ENCODE peak calls at places on chromosomes 12 and 14, in eight cellular contexts. V is stomach, P is lower leg skin, W is heart left ventricle, H is tibial nerve, T is uterus, C is erythroblast, R is ovary. L is an unnamed sample.
A peak's percentile ranks its signal among the peaks of the same experiment; 100 is the strongest.

GRCh38 chr14:79598339-79598738 is 613.0 kb downstream of the DIO2 start:
- DNase-seq in V (no peak), P (no peak), W (no peak), H (no peak), T (no peak), C (no peak), R (no peak), L (no peak)

GRCh38 chr14:100147181-100147631 is 12.2 kb downstream of the DEGS2 start:
- DNase-seq in V (no peak), P (no peak), W (no peak), H (no peak), T (no peak), C (no peak), R (no peak), L (peak; percentile 90)

GRCh38 chr12:7431993-7432685 is 11.8 kb downstream of the CD163L1 start:
- DNase-seq in V (no peak), P (no peak), W (no peak), H (no peak), T (no peak), C (no peak), R (no peak), L (no peak)

GRCh38 chr14:58298880-58299664 is 717 bp downstream of the ARID4A start:
- DNase-seq in V (peak; percentile 30), P (peak; percentile 28), W (peak; percentile 33), H (no peak), T (peak; percentile 30), C (peak; percentile 76), R (peak; percentile 57), L (peak; percentile 64)

GRCh38 chr12:31510034-31510433 is 80.9 kb downstream of the DENND5B start:
- DNase-seq in V (no peak), P (no peak), W (no peak), H (no peak), T (no peak), C (no peak), R (no peak), L (no peak)

GRCh38 chr12:25308761-25309160 is 58.0 kb upstream of the KRAS start:
- DNase-seq in V (no peak), P (no peak), W (no peak), H (no peak), T (no peak), C (no peak), R (no peak), L (no peak)

GRCh38 chr12:131133994-131134393 is 180.3 kb downstream of the ADGRD1 start:
- DNase-seq in V (no peak), P (no peak), W (no peak), H (no peak), T (no peak), C (no peak), R (no peak), L (no peak)

GRCh38 chr12:6774557-6775062 is 2.3 kb downstream of the LAG3 start:
- DNase-seq in V (no peak), P (no peak), W (no peak), H (no peak), T (no peak), C (no peak), R (no peak), L (no peak)

GRCh38 chr14:76259029-76259735 is 107.5 kb downstream of the GPATCH2L start:
- DNase-seq in V (no peak), P (no peak), W (no peak), H (no peak), T (no peak), C (peak; percentile 59), R (no peak), L (no peak)

GRCh38 chr14:28756896-28757570 is 9.6 kb upstream of the FOXG1 start:
- DNase-seq in V (no peak), P (no peak), W (no peak), H (no peak), T (no peak), C (peak; percentile 12), R (no peak), L (no peak)

GRCh38 chr14:100673085-100673806 is 53.4 kb upstream of the DLK1 start:
- DNase-seq in V (peak; percentile 81), P (no peak), W (no peak), H (no peak), T (no peak), C (peak; percentile 55), R (peak; percentile 34), L (peak; percentile 67)

GRCh38 chr12:89690925-89691324 is 17.7 kb downstream of the ATP2B1 start:
- DNase-seq in V (no peak), P (no peak), W (no peak), H (no peak), T (no peak), C (no peak), R (no peak), L (no peak)

GRCh38 chr14:61178226-61179060 is 102.7 kb downstream of the TMEM30B start:
- DNase-seq in V (no peak), P (no peak), W (no peak), H (no peak), T (no peak), C (no peak), R (no peak), L (no peak)

GRCh38 chr12:1629338-1630080 is 478 bp downstream of the WNT5B start:
- DNase-seq in V (no peak), P (no peak), W (no peak), H (no peak), T (no peak), C (no peak), R (peak; percentile 54), L (peak; percentile 23)

GRCh38 chr14:102325791-102326345 is 6.3 kb downstream of the ZNF839 start:
- DNase-seq in V (no peak), P (no peak), W (no peak), H (no peak), T (no peak), C (no peak), R (no peak), L (no peak)

GRCh38 chr14:60653388-60653690 is 4.1 kb upstream of the SIX1 start:
- DNase-seq in V (no peak), P (no peak), W (no peak), H (no peak), T (no peak), C (no peak), R (no peak), L (no peak)

GRCh38 chr12:80187660-80188090 is 88.3 kb downstream of the OTOGL start:
- DNase-seq in V (no peak), P (no peak), W (peak; percentile 67), H (no peak), T (peak; percentile 14), C (no peak), R (peak; percentile 21), L (no peak)

GRCh38 chr12:116443706-116444589 is 115.2 kb upstream of the MAP1LC3B2 start:
- DNase-seq in V (no peak), P (no peak), W (no peak), H (no peak), T (peak; percentile 44), C (no peak), R (no peak), L (no peak)

GRCh38 chr14:103698380-103699260 is 16.6 kb downstream of the XRCC3 start:
- DNase-seq in V (peak; percentile 92), P (no peak), W (peak; percentile 23), H (no peak), T (no peak), C (no peak), R (no peak), L (peak; percentile 76)

GRCh38 chr14:77241955-77242354 is 29.1 kb downstream of the NGB start:
- DNase-seq in V (no peak), P (no peak), W (no peak), H (no peak), T (no peak), C (no peak), R (no peak), L (no peak)

GRCh38 chr14:73242274-73242960 is 5.1 kb downstream of the PAPLN start:
- DNase-seq in V (no peak), P (no peak), W (no peak), H (no peak), T (peak; percentile 53), C (no peak), R (no peak), L (peak; percentile 41)

DNA sequence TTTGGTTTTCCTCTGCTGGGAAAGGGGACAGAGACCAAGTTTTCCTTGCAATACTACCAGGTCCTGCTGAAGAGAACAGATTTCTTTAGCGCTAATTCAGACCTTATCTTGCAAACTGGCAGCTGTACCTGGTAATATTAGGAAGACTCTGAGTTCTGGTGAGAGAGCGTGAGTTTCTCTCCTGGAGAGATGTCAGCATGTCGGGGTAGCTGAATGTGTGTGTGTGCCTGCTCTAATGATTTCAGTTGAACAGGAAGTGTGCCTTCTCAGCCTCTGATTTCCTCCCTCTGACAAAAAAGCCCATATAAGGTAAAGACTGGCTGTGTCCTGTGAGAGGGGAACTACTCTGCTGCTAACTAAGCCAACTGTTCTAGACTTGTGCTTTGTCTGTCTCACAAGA is 10.3 kb upstream of the ERP27 start:
- DNase-seq in V (no peak), P (peak; percentile 56), W (no peak), H (peak; percentile 38), T (peak; percentile 56), C (peak; percentile 9), R (no peak), L (no peak)
- TF ChIP-seq POLR2A in V (no peak), P (no peak), W (no peak), H (peak; percentile 30), T (peak; percentile 42), C (peak; percentile 25), R (peak; percentile 7), L (no peak)

GRCh38 chr12:52949413-52950331 is 754 bp downstream of the KRT18 start:
- DNase-seq in V (peak; percentile 81), P (no peak), W (no peak), H (no peak), T (no peak), C (no peak), R (no peak), L (no peak)
- TF ChIP-seq POLR2A in V (peak; percentile 44), P (no peak), W (no peak), H (no peak), T (peak; percentile 39), C (no peak), R (no peak), L (peak; percentile 86)

DNA sequence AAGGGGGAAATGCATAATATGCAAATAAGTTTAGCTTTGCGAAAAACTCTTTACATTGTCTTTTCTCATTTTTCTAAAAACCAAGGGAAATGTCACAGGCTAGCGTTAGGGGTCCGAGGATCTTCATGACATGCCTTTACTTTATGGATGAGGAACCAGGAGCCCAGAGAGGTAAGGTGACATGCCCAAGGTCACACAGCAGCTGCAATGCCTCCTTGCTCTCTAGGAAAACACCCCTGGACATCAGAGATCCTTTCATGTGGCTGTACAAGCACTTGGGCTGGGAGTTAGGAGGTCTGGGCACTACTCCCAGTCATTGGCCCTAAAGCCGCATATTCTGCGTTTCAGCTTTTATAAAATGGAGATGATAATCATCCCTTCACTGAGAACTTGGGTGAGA is 741 bp downstream of the PROX2 start:
- DNase-seq in V (no peak), P (no peak), W (no peak), H (no peak), T (no peak), C (no peak), R (no peak), L (no peak)
- TF ChIP-seq POLR2A in V (no peak), P (no peak), W (no peak), H (no peak), T (no peak), C (no peak), R (no peak), L (no peak)

GRCh38 chr12:30463636-30464035 is 232.0 kb downstream of the IPO8 start:
- DNase-seq in V (no peak), P (no peak), W (no peak), H (no peak), T (no peak), C (no peak), R (no peak), L (no peak)
- TF ChIP-seq POLR2A in V (no peak), P (no peak), W (no peak), H (no peak), T (no peak), C (no peak), R (no peak), L (no peak)

L was measured in Peyer's patch.